ENCODE peak calls at places on chromosomes 6 and 20, in seven cellular contexts. U is left ventricle myocardium inferior, L is mucosa of descending colon, C is foreskin fibroblast, B is epithelial cell of esophagus, Q is pancreas, X is mammary epithelial cell. Z is an unnamed sample.

GRCh38 chr6:144797881-144798589 is 512.9 kb downstream of the UTRN start:
- DNase-seq in U (no peak), X (peak), C (peak), B (peak), L (no peak), Q (no peak), Z (no peak)

GRCh38 chr20:1362484-1362883 is 30.4 kb downstream of the FKBP1A start:
- DNase-seq in X (no peak), C (no peak), B (no peak), Q (no peak), U (no peak), L (no peak), Z (no peak)

GRCh38 chr20:48684501-48685041 is 143.2 kb downstream of the PREX1 start:
- DNase-seq in U (no peak), L (no peak), Q (peak), B (no peak), X (no peak), C (peak), Z (no peak)

GRCh38 chr6:15533379-15534044 is 129.3 kb downstream of the DTNBP1 start:
- DNase-seq in Q (no peak), B (peak), L (no peak), C (peak), X (no peak), U (no peak), Z (no peak)

GRCh38 chr20:33410081-33410742 is 8.9 kb upstream of the CDK5RAP1 start:
- DNase-seq in C (no peak), X (no peak), L (no peak), B (no peak), U (no peak), Q (no peak), Z (no peak)

GRCh38 chr20:58818585-58819285 is 32.0 kb downstream of the GNAS-AS1 start:
- DNase-seq in B (peak), U (no peak), X (peak), Q (no peak), C (peak), L (no peak), Z (no peak)

GRCh38 chr6:105896821-105897095 is 189.4 kb upstream of the PRDM1 start:
- DNase-seq in Q (no peak), B (peak), L (no peak), C (no peak), X (no peak), U (no peak), Z (no peak)

GRCh38 chr6:125377621-125378020 is 75.9 kb upstream of the HDDC2 start:
- DNase-seq in U (no peak), C (peak), L (no peak), X (no peak), B (no peak), Q (no peak), Z (no peak)

GRCh38 chr6:147986891-147987290 is 355.7 kb upstream of the SASH1 start:
- DNase-seq in U (no peak), X (no peak), L (no peak), Q (no peak), C (no peak), B (no peak), Z (no peak)

GRCh38 chr6:83824388-83824801 is 28.8 kb upstream of the RIPPLY2 start:
- DNase-seq in Q (no peak), C (peak), X (peak), L (no peak), B (peak), U (no peak), Z (no peak)

GRCh38 chr6:42566614-42567208 is 2.9 kb downstream of the UBR2 start:
- DNase-seq in U (no peak), X (no peak), C (no peak), L (no peak), Q (no peak), B (no peak), Z (no peak)

GRCh38 chr6:41199427-41200246 is 1.3 kb downstream of the TREML2 start:
- DNase-seq in Q (no peak), L (no peak), U (no peak), C (no peak), B (no peak), X (no peak), Z (no peak)

GRCh38 chr6:169362501-169363121 is 109.0 kb upstream of the THBS2 start:
- DNase-seq in C (peak), L (no peak), U (no peak), B (no peak), Q (no peak), X (no peak), Z (no peak)

GRCh38 chr6:30876039-30876730 is 8.1 kb upstream of the DDR1 start:
- DNase-seq in B (peak), C (peak), L (no peak), U (no peak), X (peak), Q (no peak), Z (no peak)

GRCh38 chr20:13028001-13028400 is 19.2 kb downstream of the SPTLC3 start:
- DNase-seq in Q (no peak), U (no peak), L (no peak), B (peak), C (peak), X (peak), Z (no peak)

GRCh38 chr6:54291146-54291545 is 17.1 kb upstream of the TINAG start:
- DNase-seq in C (peak), U (no peak), B (peak), X (peak), Q (no peak), L (no peak), Z (no peak)

GRCh38 chr20:48523191-48523757 is 304.5 kb downstream of the PREX1 start:
- DNase-seq in X (peak), C (peak), L (no peak), B (peak), U (no peak), Q (no peak), Z (no peak)

GRCh38 chr6:157205473-157206358 is 117.6 kb downstream of the TMEM242 start:
- DNase-seq in U (no peak), B (no peak), C (no peak), L (no peak), X (no peak), Q (no peak), Z (no peak)

GRCh38 chr20:53080969-53081871 is 109.1 kb downstream of the TSHZ2 start:
- DNase-seq in L (peak), Q (peak), X (peak), B (peak), C (no peak), U (no peak), Z (no peak)

GRCh38 chr20:36482044-36482473 is 59.3 kb upstream of the MYL9 start:
- DNase-seq in L (no peak), X (no peak), C (no peak), U (peak), Q (no peak), B (no peak), Z (peak)

GRCh38 chr6:168385380-168385779 is 55.6 kb upstream of the SMOC2 start:
- DNase-seq in X (no peak), B (no peak), L (no peak), C (no peak), Q (no peak), U (no peak), Z (no peak)

GRCh38 chr20:63137851-63138415 is 78.0 kb downstream of the YTHDF1 start:
- DNase-seq in L (peak), U (no peak), B (no peak), Q (no peak), C (no peak), X (no peak), Z (no peak)

GRCh38 chr6:79671605-79672266 is 40.6 kb downstream of the SH3BGRL2 start:
- DNase-seq in U (peak), B (peak), L (peak), X (peak), C (peak), Q (peak), Z (peak)

GRCh38 chr20:23156842-23157423 is 70.8 kb upstream of the CD93 start:
- DNase-seq in Q (no peak), C (no peak), U (no peak), L (no peak), B (no peak), X (no peak), Z (no peak)
- H3K4me3 ChIP-seq in Q (no peak), C (no peak), U (no peak), L (no peak), B (no peak), X (no peak), Z (no peak)

GRCh38 chr6:10585232-10585887 is 64.2 kb downstream of the GCNT2 start:
- DNase-seq in Q (no peak), B (no peak), X (no peak), L (no peak), C (peak), U (no peak), Z (no peak)
- H3K4me3 ChIP-seq in Q (no peak), B (no peak), X (no peak), L (no peak), C (no peak), U (peak), Z (peak)

GRCh38 chr6:135440087-135440792 is 57.3 kb downstream of the AHI1 start:
- DNase-seq in U (no peak), C (no peak), L (no peak), B (no peak), Q (no peak), X (no peak), Z (no peak)
- H3K4me3 ChIP-seq in U (no peak), C (no peak), L (no peak), B (no peak), Q (no peak), X (no peak), Z (no peak)

DNA sequence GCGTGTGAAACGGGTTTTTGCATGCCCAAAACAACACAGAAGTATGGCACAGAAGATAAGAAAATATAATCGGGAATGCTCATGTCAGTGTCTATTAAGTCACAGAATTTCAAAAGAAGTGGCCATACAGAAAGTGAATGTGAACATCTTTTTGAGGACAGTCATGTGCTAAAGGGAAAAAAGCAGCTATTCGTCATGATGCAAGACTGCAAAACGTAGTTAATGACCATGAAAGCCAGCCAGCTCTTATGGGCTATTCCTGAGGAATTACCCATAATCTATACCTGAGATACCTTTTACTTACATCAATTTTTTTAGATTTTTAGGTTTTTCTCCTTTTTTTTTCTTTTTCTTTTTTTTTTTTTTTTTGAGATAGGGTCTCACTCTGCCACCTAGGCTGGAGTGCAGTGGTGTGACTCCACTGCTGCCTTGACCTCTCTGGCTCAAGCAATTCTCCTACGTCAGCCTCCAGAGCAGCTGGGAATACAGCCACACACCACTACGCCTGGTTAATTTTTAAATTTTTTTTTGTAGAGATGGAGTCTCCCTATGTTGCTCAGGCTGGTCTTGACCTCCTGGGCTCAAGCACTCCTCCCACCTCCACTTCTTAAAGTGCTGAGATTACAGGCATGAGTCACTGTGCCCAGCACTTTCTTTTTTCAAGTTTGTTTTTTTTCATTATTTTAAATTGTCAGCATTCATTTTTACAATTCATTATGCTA is 18.1 kb upstream of the ZBP1 start:
- DNase-seq in C (no peak), X (no peak), L (no peak), Q (no peak), B (no peak), U (no peak), Z (no peak)
- H3K4me3 ChIP-seq in C (no peak), X (no peak), L (no peak), Q (no peak), B (no peak), U (no peak), Z (no peak)

GRCh38 chr6:97394160-97394748 is 111.2 kb upstream of the MMS22L start:
- DNase-seq in Q (peak), X (peak), L (no peak), U (no peak), C (peak), B (peak), Z (peak)
- H3K4me3 ChIP-seq in Q (no peak), X (no peak), L (no peak), U (no peak), C (no peak), B (no peak), Z (no peak)

Z was measured in heart left ventricle.